ENCODE peak calls at places on chromosomes 7 and 10, in five cellular contexts. One of them, this sample, is unnamed.

GRCh38 chr7:66283003-66283920 is 78.1 kb downstream of the TPST1 start:
- DNase-seq in fibroblast of mammary gland: peak
- DNase-seq in psoas muscle: no peak
- DNase-seq in upper lobe of left lung: no peak
- DNase-seq in cardiac fibroblast: peak
- DNase-seq in this sample: peak

GRCh38 chr7:151249732-151250072 is 1.2 kb upstream of the SMARCD3 start:
- DNase-seq in psoas muscle: peak
- DNase-seq in fibroblast of mammary gland: no peak
- DNase-seq in cardiac fibroblast: peak
- DNase-seq in upper lobe of left lung: no peak
- DNase-seq in this sample: peak

GRCh38 chr7:76512941-76513816 is 2.8 kb downstream of the UPK3B start:
- DNase-seq in cardiac fibroblast: no peak
- DNase-seq in upper lobe of left lung: peak
- DNase-seq in psoas muscle: peak
- DNase-seq in fibroblast of mammary gland: peak
- DNase-seq in this sample: peak

GRCh38 chr7:116431783-116432182 is 67.8 kb upstream of the CAV2 start:
- DNase-seq in cardiac fibroblast: no peak
- DNase-seq in upper lobe of left lung: no peak
- DNase-seq in psoas muscle: no peak
- DNase-seq in fibroblast of mammary gland: peak
- DNase-seq in this sample: no peak

GRCh38 chr10:132493246-132493755 is 44.3 kb upstream of the INPP5A start:
- DNase-seq in cardiac fibroblast: no peak
- DNase-seq in upper lobe of left lung: no peak
- DNase-seq in fibroblast of mammary gland: no peak
- DNase-seq in psoas muscle: peak
- DNase-seq in this sample: no peak

GRCh38 chr10:8331387-8331786 is 276.9 kb downstream of the GATA3 start:
- DNase-seq in cardiac fibroblast: no peak
- DNase-seq in upper lobe of left lung: no peak
- DNase-seq in psoas muscle: no peak
- DNase-seq in fibroblast of mammary gland: no peak
- DNase-seq in this sample: no peak

GRCh38 chr7:2953588-2954407 is 89.9 kb downstream of the CARD11 start:
- DNase-seq in psoas muscle: no peak
- DNase-seq in fibroblast of mammary gland: no peak
- DNase-seq in cardiac fibroblast: no peak
- DNase-seq in upper lobe of left lung: peak
- DNase-seq in this sample: no peak

GRCh38 chr10:48607356-48608278 is 2.7 kb upstream of the ARHGAP22 start:
- DNase-seq in upper lobe of left lung: no peak
- DNase-seq in fibroblast of mammary gland: no peak
- DNase-seq in psoas muscle: no peak
- DNase-seq in cardiac fibroblast: no peak
- DNase-seq in this sample: no peak

GRCh38 chr7:135111379-135111778 is 36.5 kb upstream of the TMEM140 start:
- DNase-seq in fibroblast of mammary gland: peak
- DNase-seq in upper lobe of left lung: no peak
- DNase-seq in psoas muscle: no peak
- DNase-seq in cardiac fibroblast: peak
- DNase-seq in this sample: peak

GRCh38 chr7:6551016-6551511 is at the start of gene GRID2IP:
- DNase-seq in psoas muscle: no peak
- DNase-seq in upper lobe of left lung: peak
- DNase-seq in fibroblast of mammary gland: no peak
- DNase-seq in cardiac fibroblast: no peak
- DNase-seq in this sample: no peak

GRCh38 chr10:34808789-34809745 is 6.0 kb downstream of the PARD3 start:
- DNase-seq in psoas muscle: peak
- DNase-seq in fibroblast of mammary gland: no peak
- DNase-seq in upper lobe of left lung: no peak
- DNase-seq in cardiac fibroblast: peak
- DNase-seq in this sample: peak

GRCh38 chr10:22891797-22892196 is 36.1 kb upstream of the ARMC3 start:
- DNase-seq in fibroblast of mammary gland: no peak
- DNase-seq in cardiac fibroblast: no peak
- DNase-seq in psoas muscle: no peak
- DNase-seq in upper lobe of left lung: no peak
- DNase-seq in this sample: no peak

GRCh38 chr7:112064627-112065385 is 141.4 kb downstream of the DOCK4 start:
- DNase-seq in cardiac fibroblast: no peak
- DNase-seq in psoas muscle: no peak
- DNase-seq in fibroblast of mammary gland: no peak
- DNase-seq in upper lobe of left lung: no peak
- DNase-seq in this sample: no peak

GRCh38 chr7:99139031-99139430 is 4.9 kb downstream of the SMURF1 start:
- DNase-seq in fibroblast of mammary gland: peak
- DNase-seq in psoas muscle: no peak
- DNase-seq in cardiac fibroblast: peak
- DNase-seq in upper lobe of left lung: no peak
- DNase-seq in this sample: peak

GRCh38 chr7:135208417-135208793 is 2.9 kb downstream of the WDR91 start:
- DNase-seq in cardiac fibroblast: no peak
- DNase-seq in psoas muscle: no peak
- DNase-seq in upper lobe of left lung: no peak
- DNase-seq in fibroblast of mammary gland: no peak
- DNase-seq in this sample: no peak

GRCh38 chr7:29557954-29558353 is 5.7 kb upstream of the PRR15 start:
- DNase-seq in psoas muscle: no peak
- DNase-seq in fibroblast of mammary gland: peak
- DNase-seq in cardiac fibroblast: peak
- DNase-seq in upper lobe of left lung: no peak
- DNase-seq in this sample: peak

GRCh38 chr10:84783386-84783785 is 455.0 kb downstream of the CCSER2 start:
- DNase-seq in psoas muscle: no peak
- DNase-seq in upper lobe of left lung: no peak
- DNase-seq in fibroblast of mammary gland: peak
- DNase-seq in cardiac fibroblast: peak
- DNase-seq in this sample: peak

GRCh38 chr7:66640802-66641525 is 12.3 kb downstream of the KCTD7 start:
- DNase-seq in upper lobe of left lung: no peak
- DNase-seq in fibroblast of mammary gland: no peak
- DNase-seq in cardiac fibroblast: no peak
- DNase-seq in psoas muscle: no peak
- DNase-seq in this sample: no peak

GRCh38 chr10:106711313-106711906 is 453.1 kb downstream of the SORCS1 start:
- DNase-seq in upper lobe of left lung: no peak
- DNase-seq in psoas muscle: peak
- DNase-seq in fibroblast of mammary gland: peak
- DNase-seq in cardiac fibroblast: peak
- DNase-seq in this sample: peak

GRCh38 chr7:94748371-94748770 is 92.4 kb upstream of the SGCE start:
- DNase-seq in psoas muscle: no peak
- DNase-seq in cardiac fibroblast: no peak
- DNase-seq in upper lobe of left lung: no peak
- DNase-seq in fibroblast of mammary gland: no peak
- DNase-seq in this sample: no peak

GRCh38 chr10:110733256-110733952 is 89.3 kb downstream of the RBM20 start:
- DNase-seq in cardiac fibroblast: no peak
- DNase-seq in fibroblast of mammary gland: peak
- DNase-seq in psoas muscle: peak
- DNase-seq in upper lobe of left lung: no peak
- DNase-seq in this sample: no peak

GRCh38 chr10:18238875-18239485 is 98.8 kb downstream of the CACNB2 start:
- DNase-seq in upper lobe of left lung: no peak
- DNase-seq in psoas muscle: no peak
- DNase-seq in cardiac fibroblast: peak
- DNase-seq in fibroblast of mammary gland: peak
- DNase-seq in this sample: peak

GRCh38 chr7:108245523-108246226 is 115.5 kb upstream of the LAMB4 start:
- DNase-seq in cardiac fibroblast: no peak
- DNase-seq in upper lobe of left lung: no peak
- DNase-seq in fibroblast of mammary gland: no peak
- DNase-seq in psoas muscle: no peak
- DNase-seq in this sample: no peak
- H3K4me3 ChIP-seq in cardiac fibroblast: peak
- H3K4me3 ChIP-seq in upper lobe of left lung: no peak
- H3K4me3 ChIP-seq in fibroblast of mammary gland: peak
- H3K4me3 ChIP-seq in psoas muscle: no peak
- H3K4me3 ChIP-seq in this sample: no peak

GRCh38 chr7:408651-409343 is 110.8 kb downstream of the PDGFA start:
- DNase-seq in upper lobe of left lung: peak
- DNase-seq in psoas muscle: peak
- DNase-seq in fibroblast of mammary gland: no peak
- DNase-seq in cardiac fibroblast: no peak
- DNase-seq in this sample: no peak

GRCh38 chr7:411677-412312 is 107.9 kb downstream of the PDGFA start:
- DNase-seq in cardiac fibroblast: no peak
- DNase-seq in fibroblast of mammary gland: no peak
- DNase-seq in psoas muscle: no peak
- DNase-seq in upper lobe of left lung: peak
- DNase-seq in this sample: no peak

GRCh38 chr7:409344-410281 is 110.0 kb downstream of the PDGFA start:
- DNase-seq in psoas muscle: peak
- DNase-seq in fibroblast of mammary gland: no peak
- DNase-seq in upper lobe of left lung: peak
- DNase-seq in cardiac fibroblast: no peak
- DNase-seq in this sample: no peak

GRCh38 chr7:412313-412710 is 107.3 kb downstream of the PDGFA start:
- DNase-seq in upper lobe of left lung: peak
- DNase-seq in psoas muscle: no peak
- DNase-seq in fibroblast of mammary gland: no peak
- DNase-seq in cardiac fibroblast: no peak
- DNase-seq in this sample: no peak

DNA sequence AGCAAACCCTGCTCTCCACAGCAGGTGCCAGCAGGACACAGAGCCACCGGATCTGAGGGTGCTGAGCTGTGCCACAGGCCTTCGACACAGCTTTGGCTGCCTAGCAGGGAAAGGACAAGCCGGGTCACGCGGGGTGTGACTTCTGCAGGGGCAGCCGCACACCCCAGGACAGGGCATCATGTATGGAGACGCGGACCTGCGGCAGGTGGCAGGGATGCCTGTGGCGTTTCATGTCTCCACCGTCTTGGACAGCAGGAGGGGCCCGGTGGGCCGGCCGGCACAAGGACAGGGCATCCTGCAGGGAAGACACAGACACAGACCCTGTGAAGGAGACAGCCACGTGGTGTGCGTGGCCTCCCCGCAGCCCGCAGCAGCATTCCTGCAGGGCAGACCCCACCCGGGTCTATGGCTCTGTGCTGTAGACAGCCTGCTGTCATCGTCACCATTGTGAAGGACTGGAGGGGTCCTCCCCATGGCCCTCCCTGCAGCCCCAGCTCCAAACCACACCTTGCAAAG is 109.2 kb downstream of the PDGFA start:
- DNase-seq in cardiac fibroblast: no peak
- DNase-seq in fibroblast of mammary gland: no peak
- DNase-seq in upper lobe of left lung: peak
- DNase-seq in psoas muscle: peak
- DNase-seq in this sample: no peak
- TF ChIP-seq CTCF in cardiac fibroblast: no peak
- TF ChIP-seq CTCF in fibroblast of mammary gland: no peak
- TF ChIP-seq CTCF in upper lobe of left lung: no peak
- TF ChIP-seq CTCF in psoas muscle: no peak
- TF ChIP-seq CTCF in this sample: no peak

DNA sequence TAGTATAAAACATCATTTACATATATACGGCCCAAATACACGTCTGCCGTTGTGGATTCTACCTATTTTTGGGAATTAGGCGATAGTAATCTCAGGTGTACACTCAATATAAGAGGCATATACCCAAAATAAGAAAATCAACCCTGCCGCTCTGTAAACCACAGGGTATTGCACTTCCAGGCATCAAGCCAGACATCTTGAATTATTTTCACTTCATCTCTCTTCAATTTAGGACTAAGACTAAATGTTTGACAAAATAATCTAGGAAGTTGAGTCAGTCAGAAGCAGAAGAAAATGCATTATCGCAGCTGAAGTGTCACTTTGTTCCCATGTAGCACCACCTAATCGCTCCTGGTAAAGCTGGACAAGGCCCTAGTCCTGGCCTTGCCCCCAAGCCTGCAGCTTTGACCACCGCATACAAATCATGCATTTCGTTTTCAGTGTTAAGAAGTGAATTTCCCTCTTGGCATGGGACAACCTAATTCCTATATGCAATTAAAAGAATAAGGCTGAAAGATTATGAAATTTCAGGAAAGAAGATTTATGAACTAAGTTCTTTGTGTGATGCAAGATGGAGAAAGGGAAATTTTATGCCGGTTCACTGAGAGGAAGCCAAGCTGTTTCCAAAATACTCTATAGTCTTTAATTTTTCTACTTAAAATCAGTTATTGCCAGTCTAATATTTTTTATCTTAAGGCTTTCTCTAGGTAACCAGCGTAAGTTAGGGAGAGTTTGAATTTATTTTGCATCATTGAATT is 26.0 kb downstream of the CABCOCO1 start:
- DNase-seq in psoas muscle: no peak
- DNase-seq in fibroblast of mammary gland: no peak
- DNase-seq in upper lobe of left lung: no peak
- DNase-seq in cardiac fibroblast: no peak
- DNase-seq in this sample: no peak
- H3K4me3 ChIP-seq in psoas muscle: no peak
- H3K4me3 ChIP-seq in fibroblast of mammary gland: no peak
- H3K4me3 ChIP-seq in upper lobe of left lung: no peak
- H3K4me3 ChIP-seq in cardiac fibroblast: no peak
- H3K4me3 ChIP-seq in this sample: no peak

GRCh38 chr10:77602913-77603528 is 34.6 kb downstream of the KCNMA1 start:
- DNase-seq in upper lobe of left lung: no peak
- DNase-seq in fibroblast of mammary gland: no peak
- DNase-seq in cardiac fibroblast: no peak
- DNase-seq in psoas muscle: no peak
- DNase-seq in this sample: peak

GRCh38 chr10:77603529-77603927 is 34.1 kb downstream of the KCNMA1 start:
- DNase-seq in cardiac fibroblast: no peak
- DNase-seq in upper lobe of left lung: no peak
- DNase-seq in fibroblast of mammary gland: no peak
- DNase-seq in psoas muscle: peak
- DNase-seq in this sample: peak

GRCh38 chr10:77604063-77604462 is 33.5 kb downstream of the KCNMA1 start:
- DNase-seq in upper lobe of left lung: no peak
- DNase-seq in cardiac fibroblast: no peak
- DNase-seq in fibroblast of mammary gland: no peak
- DNase-seq in psoas muscle: no peak
- DNase-seq in this sample: no peak

GRCh38 chr10:77601488-77601887 is 36.1 kb downstream of the KCNMA1 start:
- DNase-seq in psoas muscle: no peak
- DNase-seq in fibroblast of mammary gland: no peak
- DNase-seq in cardiac fibroblast: no peak
- DNase-seq in upper lobe of left lung: no peak
- DNase-seq in this sample: no peak

DNA sequence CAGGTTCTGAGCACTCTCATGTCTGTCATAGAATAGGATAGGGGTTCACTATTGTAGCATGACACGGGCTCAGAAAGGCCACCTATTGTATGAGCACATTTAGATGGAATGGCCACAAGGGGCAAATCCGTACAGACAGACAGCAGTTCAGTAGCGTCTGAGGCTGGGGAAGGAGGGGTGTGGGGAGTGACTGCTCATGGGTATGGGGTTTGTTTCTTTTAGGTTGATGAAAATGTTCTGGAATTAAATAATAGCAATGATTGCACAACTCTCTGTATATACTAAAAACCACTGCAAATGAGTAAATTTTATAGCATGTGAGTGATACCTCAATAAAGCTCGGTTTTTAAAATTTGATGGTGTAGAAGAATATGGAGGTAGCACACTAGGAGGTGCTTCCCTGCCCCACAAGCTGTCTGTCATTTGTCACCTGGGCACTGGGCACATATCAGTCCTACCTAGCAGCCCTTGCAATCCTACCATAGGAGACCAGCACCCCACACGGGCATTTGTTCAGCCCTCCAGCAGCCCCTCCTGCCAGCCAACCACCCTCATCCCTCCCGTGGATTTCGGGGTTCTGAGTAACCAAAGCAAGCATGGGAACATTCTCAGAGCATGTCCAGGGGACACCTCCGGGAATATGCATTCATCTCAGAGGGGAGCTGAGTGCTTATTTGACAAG is 35.2 kb downstream of the KCNMA1 start:
- DNase-seq in psoas muscle: no peak
- DNase-seq in cardiac fibroblast: no peak
- DNase-seq in fibroblast of mammary gland: peak
- DNase-seq in upper lobe of left lung: no peak
- DNase-seq in this sample: peak
- TF ChIP-seq CTCF in psoas muscle: no peak
- TF ChIP-seq CTCF in cardiac fibroblast: peak
- TF ChIP-seq CTCF in fibroblast of mammary gland: peak
- TF ChIP-seq CTCF in upper lobe of left lung: no peak
- TF ChIP-seq CTCF in this sample: peak

This sample was measured in choroid plexus epithelial cell.